ENCODE peak calls at places on chromosomes 4 and X, in six cellular contexts. S is foreskin fibroblast, N is fibroblast of the aortic adventitia, W is PC-3, T is endothelial cell of umbilical vein, G is fibroblast of lung. X is an unnamed sample.
A peak's percentile ranks its signal among the peaks of the same experiment; 100 is the strongest.

GRCh38 chr4:145437466-145437865 is 44.2 kb upstream of the SMAD1 start:
- DNase-seq in S (no peak), N (no peak), W (no peak), T (no peak), G (no peak), X (no peak)

GRCh38 chrX:45849261-45849660 is 648.6 kb upstream of the DIPK2B start:
- DNase-seq in S (peak; percentile 82), N (peak; percentile 77), W (peak; percentile 85), T (peak; percentile 57), G (peak; percentile 83), X (no peak)

GRCh38 chr4:6342530-6343293 is 73.1 kb downstream of the WFS1 start:
- DNase-seq in S (no peak), N (no peak), W (no peak), T (no peak), G (peak; percentile 29), X (no peak)

GRCh38 chrX:48071064-48071985 is at the start of gene ZNF630:
- DNase-seq in S (peak; percentile 59), N (peak; percentile 6), W (peak; percentile 72), T (peak; percentile 70), G (peak; percentile 24), X (no peak)

GRCh38 chrX:130874751-130875150 is 28.3 kb downstream of the ENOX2 start:
- DNase-seq in S (peak; percentile 53), N (peak; percentile 39), W (no peak), T (no peak), G (peak; percentile 44), X (no peak)

GRCh38 chr4:105474110-105474518 is 252 bp upstream of the PPA2 start:
- DNase-seq in S (peak; percentile 96), N (peak; percentile 76), W (no peak), T (peak; percentile 89), G (peak; percentile 82), X (no peak)

GRCh38 chr4:6907658-6908191 is 1.9 kb upstream of the TBC1D14 start:
- DNase-seq in S (peak; percentile 54), N (peak; percentile 31), W (peak; percentile 32), T (peak; percentile 29), G (peak; percentile 43), X (no peak)

GRCh38 chrX:20863649-20864048 is 510.6 kb upstream of the CNKSR2 start:
- DNase-seq in S (no peak), N (peak; percentile 1), W (no peak), T (no peak), G (no peak), X (no peak)

GRCh38 chrX:45622538-45622937 is 421.9 kb upstream of the DIPK2B start:
- DNase-seq in S (peak; percentile 86), N (peak; percentile 54), W (peak; percentile 9), T (peak; percentile 2), G (peak; percentile 29), X (no peak)

GRCh38 chrX:15163131-15163530 is 106.8 kb downstream of the ASB9 start:
- DNase-seq in S (no peak), N (no peak), W (no peak), T (no peak), G (no peak), X (no peak)

GRCh38 chrX:15158736-15159406 is 111.0 kb downstream of the ASB9 start:
- DNase-seq in S (no peak), N (no peak), W (peak; percentile 60), T (no peak), G (no peak), X (no peak)

GRCh38 chrX:15158350-15158735 is 111.5 kb downstream of the ASB9 start:
- DNase-seq in S (no peak), N (no peak), W (no peak), T (no peak), G (no peak), X (no peak)

GRCh38 chrX:15160558-15160957 is 109.3 kb downstream of the ASB9 start:
- DNase-seq in S (no peak), N (no peak), W (no peak), T (no peak), G (no peak), X (no peak)

DNA sequence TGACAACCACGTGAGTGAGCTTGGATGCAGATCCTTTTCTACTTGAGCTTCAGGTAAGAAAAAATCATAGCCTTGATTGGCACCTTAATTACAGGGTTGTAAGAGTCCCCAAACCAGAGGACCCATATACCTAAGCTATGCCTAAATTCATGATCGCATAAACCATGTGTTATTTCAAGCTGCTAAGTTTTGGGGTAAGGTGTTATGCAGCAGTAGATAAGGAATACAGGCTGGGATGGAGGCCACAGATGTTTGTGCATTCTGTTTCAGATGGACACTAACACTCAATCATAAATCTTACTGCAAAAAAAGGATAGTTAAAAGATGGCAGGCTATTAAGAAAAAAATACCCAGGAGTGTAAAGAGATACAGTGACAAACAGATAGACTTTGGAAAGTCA is 112.3 kb downstream of the ASB9 start:
- DNase-seq in S (no peak), N (no peak), W (no peak), T (no peak), G (no peak), X (no peak)
- H3K4me3 ChIP-seq in S (no peak overlapping the region), N (no peak overlapping the region), W (no peak overlapping the region), T (no peak overlapping the region), G (no peak overlapping the region), X (no peak overlapping the region)

DNA sequence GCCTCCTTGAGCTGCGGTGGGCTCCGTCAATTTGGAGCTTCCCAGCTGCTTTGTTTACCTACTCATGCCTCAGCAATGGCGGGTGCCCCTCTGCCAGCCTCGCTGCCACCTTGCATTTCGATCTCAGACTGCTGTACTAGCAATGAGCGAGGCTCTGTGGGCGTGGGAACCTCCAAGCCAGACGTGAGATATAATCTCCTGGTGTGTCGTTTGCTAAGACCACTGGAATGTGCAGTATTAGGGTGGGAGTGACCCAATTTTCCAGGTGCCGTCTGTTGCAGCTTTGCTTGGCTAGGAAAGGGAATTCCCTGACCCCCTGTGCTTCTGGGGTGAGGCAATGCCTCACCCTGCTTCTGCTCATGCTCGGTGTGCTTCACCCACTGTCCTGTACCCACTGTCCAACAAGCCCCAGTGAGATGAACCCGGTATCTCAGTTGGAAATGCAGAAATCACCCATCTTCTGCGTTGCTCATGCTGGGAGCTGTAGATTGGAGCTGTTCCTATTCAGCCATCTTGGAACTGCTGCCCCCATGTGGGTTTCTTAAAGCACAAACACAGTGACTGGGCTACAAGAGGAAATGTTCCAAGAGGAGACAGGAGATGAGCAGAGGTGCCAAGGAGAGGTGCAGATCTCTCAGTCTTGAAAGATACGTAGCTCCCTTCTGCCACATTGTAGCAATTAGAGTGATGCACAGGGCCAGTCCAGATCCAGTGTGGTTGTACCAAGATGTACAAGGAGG is 193.0 kb upstream of the IGFBP7 start:
- DNase-seq in S (no peak), N (no peak), W (peak; percentile 22), T (peak; percentile 28), G (no peak), X (no peak)
- TF ChIP-seq CTCF in S (no peak), N (no peak), W (no peak), T (no peak), G (no peak), X (no peak)

GRCh38 chrX:15384304-15384703 is at the start of gene VEGFD:
- DNase-seq in S (peak; percentile 79), N (peak; percentile 89), W (no peak), T (no peak), G (peak; percentile 90), X (no peak)
- H3K4me3 ChIP-seq in S (no peak within 1 kb of the TSS), N (no peak within 1 kb of the TSS), W (no peak within 1 kb of the TSS), T (no peak within 1 kb of the TSS), G (peak within 1 kb of the TSS; percentile 6), X (no peak within 1 kb of the TSS)

DNA sequence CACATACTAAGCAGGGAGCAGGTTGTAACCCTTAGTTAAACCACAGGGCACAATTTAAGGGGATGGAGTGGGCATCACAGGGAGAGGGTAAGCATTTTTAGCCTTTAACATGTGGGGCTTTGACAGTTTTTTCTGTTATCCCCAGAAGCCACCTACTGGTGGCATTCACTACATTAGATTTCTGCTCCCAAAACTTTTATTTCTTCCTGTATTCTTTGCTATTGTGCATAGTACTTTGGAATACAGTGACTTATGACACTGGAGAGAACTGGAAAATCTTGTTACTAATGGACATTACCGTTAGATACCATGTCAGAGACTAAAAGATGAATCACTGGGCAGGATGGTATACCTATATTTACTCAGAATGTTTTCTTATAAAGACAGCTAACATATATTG is 7.3 kb downstream of the TRIM75 start:
- DNase-seq in S (peak; percentile 8), N (no peak), W (peak; percentile 62), T (no peak), G (no peak), X (no peak)
- TF ChIP-seq CTCF in S (peak; percentile 30), N (no peak), W (peak; percentile 55), T (no peak), G (peak; percentile 40), X (peak; percentile 38)

GRCh38 chrX:102546818-102547493 is 30.4 kb upstream of the TMSB15A start:
- DNase-seq in S (peak; percentile 11), N (no peak), W (no peak), T (no peak), G (peak; percentile 0), X (no peak)
- H3K4me3 ChIP-seq in S (peak overlapping the region; percentile 16), N (peak overlapping the region; percentile 50), W (no peak overlapping the region), T (no peak overlapping the region), G (peak overlapping the region; percentile 55), X (no peak overlapping the region)

GRCh38 chr4:147933779-147934178 is 201.9 kb downstream of the ARHGAP10 start:
- DNase-seq in S (no peak), N (no peak), W (no peak), T (no peak), G (no peak), X (no peak)

GRCh38 chr4:147938481-147938880 is 206.6 kb downstream of the ARHGAP10 start:
- DNase-seq in S (no peak), N (no peak), W (no peak), T (no peak), G (no peak), X (no peak)

GRCh38 chr4:147927377-147928137 is 195.7 kb downstream of the ARHGAP10 start:
- DNase-seq in S (peak; percentile 79), N (no peak), W (peak; percentile 24), T (peak; percentile 97), G (peak; percentile 46), X (no peak)

GRCh38 chr4:147928400-147928799 is 196.5 kb downstream of the ARHGAP10 start:
- DNase-seq in S (peak; percentile 48), N (no peak), W (peak; percentile 80), T (peak; percentile 87), G (peak; percentile 67), X (peak; percentile 92)

GRCh38 chr4:147933316-147933715 is 201.4 kb downstream of the ARHGAP10 start:
- DNase-seq in S (no peak), N (no peak), W (no peak), T (peak; percentile 59), G (peak; percentile 47), X (no peak)
- TF ChIP-seq CTCF in S (no peak), N (peak; percentile 7), W (no peak), T (no peak), G (peak; percentile 34), X (no peak)

GRCh38 chr4:26022346-26022891 is 108.4 kb downstream of the SMIM20 start:
- DNase-seq in S (peak; percentile 84), N (peak; percentile 93), W (peak; percentile 87), T (peak; percentile 45), G (peak; percentile 79), X (peak; percentile 98)
- H3K4me3 ChIP-seq in S (no peak overlapping the region), N (peak overlapping the region; percentile 38), W (peak overlapping the region; percentile 50), T (peak overlapping the region; percentile 18), G (no peak overlapping the region), X (peak overlapping the region; percentile 16)

GRCh38 chr4:123994917-123995316 is 598.3 kb downstream of the SPRY1 start:
- DNase-seq in S (no peak), N (no peak), W (peak; percentile 26), T (no peak), G (no peak), X (no peak)
- TF ChIP-seq CTCF in S (no peak), N (peak; percentile 31), W (peak; percentile 45), T (no peak), G (no peak), X (no peak)

X was measured in LNCaP clone FGC.